ENCODE peak calls at places on chromosome 4, in four cellular contexts. One of them, this sample, is unnamed.

GRCh38 chr4:6047130-6047673 is 29.0 kb upstream of the C4orf50 start:
- DNase-seq in brain microvascular endothelial cell: no peak
- DNase-seq in psoas muscle: no peak
- DNase-seq in OCI-LY7: no peak
- DNase-seq in this sample: no peak

GRCh38 chr4:127370495-127371069 is 262.2 kb upstream of the INTU start:
- DNase-seq in OCI-LY7: no peak
- DNase-seq in psoas muscle: peak
- DNase-seq in brain microvascular endothelial cell: no peak
- DNase-seq in this sample: no peak

GRCh38 chr4:3725936-3726895 is 40.0 kb upstream of the ADRA2C start:
- DNase-seq in OCI-LY7: no peak
- DNase-seq in psoas muscle: no peak
- DNase-seq in brain microvascular endothelial cell: no peak
- DNase-seq in this sample: no peak

GRCh38 chr4:45646885-45647598 is 476.8 kb downstream of the GABRG1 start:
- DNase-seq in brain microvascular endothelial cell: no peak
- DNase-seq in psoas muscle: no peak
- DNase-seq in OCI-LY7: no peak
- DNase-seq in this sample: no peak

GRCh38 chr4:6963139-6963611 is 53.5 kb downstream of the TBC1D14 start:
- DNase-seq in brain microvascular endothelial cell: peak
- DNase-seq in psoas muscle: no peak
- DNase-seq in OCI-LY7: peak
- DNase-seq in this sample: no peak

GRCh38 chr4:84159767-84160166 is 339.3 kb downstream of the NKX6-1 start:
- DNase-seq in OCI-LY7: no peak
- DNase-seq in psoas muscle: no peak
- DNase-seq in brain microvascular endothelial cell: peak
- DNase-seq in this sample: no peak

GRCh38 chr4:38606587-38606905 is 57.5 kb upstream of the KLF3 start:
- DNase-seq in brain microvascular endothelial cell: no peak
- DNase-seq in OCI-LY7: no peak
- DNase-seq in psoas muscle: no peak
- DNase-seq in this sample: peak

GRCh38 chr4:89316931-89317366 is 9.3 kb upstream of the GPRIN3 start:
- DNase-seq in OCI-LY7: peak
- DNase-seq in brain microvascular endothelial cell: peak
- DNase-seq in psoas muscle: no peak
- DNase-seq in this sample: no peak

GRCh38 chr4:106773106-106773905 is 262.8 kb downstream of the DKK2 start:
- DNase-seq in psoas muscle: no peak
- DNase-seq in brain microvascular endothelial cell: peak
- DNase-seq in OCI-LY7: no peak
- DNase-seq in this sample: no peak

GRCh38 chr4:101972791-101973190 is 182.3 kb downstream of the BANK1 start:
- DNase-seq in brain microvascular endothelial cell: no peak
- DNase-seq in psoas muscle: no peak
- DNase-seq in OCI-LY7: no peak
- DNase-seq in this sample: peak

GRCh38 chr4:150337709-150338108 is 244.2 kb upstream of the MAB21L2 start:
- DNase-seq in psoas muscle: no peak
- DNase-seq in OCI-LY7: no peak
- DNase-seq in brain microvascular endothelial cell: no peak
- DNase-seq in this sample: no peak

GRCh38 chr4:189974056-189974455 is 33.4 kb downstream of the FRG1 start:
- DNase-seq in psoas muscle: no peak
- DNase-seq in OCI-LY7: peak
- DNase-seq in brain microvascular endothelial cell: peak
- DNase-seq in this sample: peak

GRCh38 chr4:155604718-155605601 is 61.7 kb upstream of the GUCY1A1 start:
- DNase-seq in psoas muscle: no peak
- DNase-seq in brain microvascular endothelial cell: peak
- DNase-seq in OCI-LY7: no peak
- DNase-seq in this sample: no peak

GRCh38 chr4:171017596-171017995 is 795.6 kb upstream of the GALNTL6 start:
- DNase-seq in brain microvascular endothelial cell: peak
- DNase-seq in OCI-LY7: no peak
- DNase-seq in psoas muscle: no peak
- DNase-seq in this sample: no peak

GRCh38 chr4:74934016-74934821 is 1.3 kb downstream of the PARM1 start:
- DNase-seq in brain microvascular endothelial cell: peak
- DNase-seq in psoas muscle: peak
- DNase-seq in OCI-LY7: no peak
- DNase-seq in this sample: no peak
- H3K4me3 ChIP-seq in brain microvascular endothelial cell: peak
- H3K4me3 ChIP-seq in psoas muscle: peak
- H3K4me3 ChIP-seq in OCI-LY7: no peak
- H3K4me3 ChIP-seq in this sample: no peak

DNA sequence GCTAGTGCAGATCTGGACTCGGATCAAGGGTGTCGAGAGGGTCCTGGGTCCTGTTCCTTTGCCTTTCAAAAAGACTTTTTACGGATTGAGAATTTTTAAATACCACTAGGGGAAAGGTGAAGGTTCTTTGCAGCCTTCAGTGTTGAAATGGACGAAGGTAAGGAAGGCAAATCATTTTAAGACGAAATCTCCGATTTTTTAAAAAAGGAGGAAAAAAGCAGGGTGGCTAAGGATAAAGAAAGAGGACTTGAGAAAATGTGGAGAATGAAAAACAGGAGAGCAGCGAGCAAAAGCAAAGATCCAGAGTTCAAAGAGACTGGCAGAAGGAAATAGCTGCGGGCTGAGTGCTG is 333 bp downstream of the EPHA5 start:
- DNase-seq in psoas muscle: no peak
- DNase-seq in brain microvascular endothelial cell: no peak
- DNase-seq in OCI-LY7: no peak
- DNase-seq in this sample: no peak
- H3K4me3 ChIP-seq in psoas muscle: peak
- H3K4me3 ChIP-seq in brain microvascular endothelial cell: peak
- H3K4me3 ChIP-seq in OCI-LY7: no peak
- H3K4me3 ChIP-seq in this sample: peak

GRCh38 chr4:163614866-163615265 is 120.4 kb downstream of the TMA16 start:
- DNase-seq in OCI-LY7: no peak
- DNase-seq in psoas muscle: no peak
- DNase-seq in brain microvascular endothelial cell: no peak
- DNase-seq in this sample: no peak

GRCh38 chr4:163611172-163611571 is 116.7 kb downstream of the TMA16 start:
- DNase-seq in brain microvascular endothelial cell: no peak
- DNase-seq in OCI-LY7: peak
- DNase-seq in psoas muscle: no peak
- DNase-seq in this sample: no peak

GRCh38 chr4:163611784-163612445 is 117.4 kb downstream of the TMA16 start:
- DNase-seq in OCI-LY7: no peak
- DNase-seq in brain microvascular endothelial cell: no peak
- DNase-seq in psoas muscle: no peak
- DNase-seq in this sample: no peak

GRCh38 chr4:163612762-163613161 is 118.3 kb downstream of the TMA16 start:
- DNase-seq in OCI-LY7: no peak
- DNase-seq in brain microvascular endothelial cell: no peak
- DNase-seq in psoas muscle: no peak
- DNase-seq in this sample: no peak

DNA sequence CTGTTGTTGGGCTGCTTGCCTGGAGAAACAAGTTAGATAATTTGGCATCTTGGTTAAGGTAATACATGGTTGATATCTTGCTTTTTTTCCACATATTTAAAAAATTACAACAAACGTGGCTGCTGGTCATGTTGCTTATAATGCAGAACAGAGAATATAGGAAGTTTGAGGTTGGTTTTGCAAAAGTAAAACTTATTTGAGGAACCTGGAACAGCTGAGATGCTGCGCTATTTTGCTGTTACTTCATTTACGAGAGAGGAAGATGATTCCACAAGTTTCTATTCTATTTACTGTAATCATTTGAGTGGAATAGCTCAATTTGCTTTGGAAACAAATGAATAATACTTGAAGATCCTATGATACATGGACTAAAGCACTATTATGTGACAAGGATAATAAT is 118.9 kb downstream of the TMA16 start:
- DNase-seq in OCI-LY7: no peak
- DNase-seq in brain microvascular endothelial cell: no peak
- DNase-seq in psoas muscle: no peak
- DNase-seq in this sample: no peak
- H3K4me3 ChIP-seq in OCI-LY7: no peak
- H3K4me3 ChIP-seq in brain microvascular endothelial cell: no peak
- H3K4me3 ChIP-seq in psoas muscle: peak
- H3K4me3 ChIP-seq in this sample: no peak

GRCh38 chr4:151771664-151772063 is 10.9 kb upstream of the GATB start:
- DNase-seq in psoas muscle: no peak
- DNase-seq in OCI-LY7: no peak
- DNase-seq in brain microvascular endothelial cell: no peak
- DNase-seq in this sample: no peak
- H3K4me3 ChIP-seq in psoas muscle: no peak
- H3K4me3 ChIP-seq in OCI-LY7: no peak
- H3K4me3 ChIP-seq in brain microvascular endothelial cell: no peak
- H3K4me3 ChIP-seq in this sample: no peak

GRCh38 chr4:107854326-107855030 is 29.7 kb downstream of the SGMS2 start:
- DNase-seq in brain microvascular endothelial cell: no peak
- DNase-seq in OCI-LY7: no peak
- DNase-seq in psoas muscle: no peak
- DNase-seq in this sample: no peak

GRCh38 chr4:107850438-107850837 is 25.7 kb downstream of the SGMS2 start:
- DNase-seq in psoas muscle: no peak
- DNase-seq in brain microvascular endothelial cell: no peak
- DNase-seq in OCI-LY7: no peak
- DNase-seq in this sample: no peak

GRCh38 chr4:107856901-107857300 is 32.2 kb downstream of the SGMS2 start:
- DNase-seq in brain microvascular endothelial cell: no peak
- DNase-seq in OCI-LY7: no peak
- DNase-seq in psoas muscle: no peak
- DNase-seq in this sample: no peak

GRCh38 chr4:107855723-107856122 is 31.0 kb downstream of the SGMS2 start:
- DNase-seq in OCI-LY7: no peak
- DNase-seq in brain microvascular endothelial cell: no peak
- DNase-seq in psoas muscle: no peak
- DNase-seq in this sample: no peak

GRCh38 chr4:107853444-107854325 is 29.0 kb downstream of the SGMS2 start:
- DNase-seq in brain microvascular endothelial cell: peak
- DNase-seq in psoas muscle: no peak
- DNase-seq in OCI-LY7: no peak
- DNase-seq in this sample: no peak
- H3K4me3 ChIP-seq in brain microvascular endothelial cell: no peak
- H3K4me3 ChIP-seq in psoas muscle: peak
- H3K4me3 ChIP-seq in OCI-LY7: no peak
- H3K4me3 ChIP-seq in this sample: no peak